ENCODE peak calls at places on chromosomes 12 and 14, in eight cellular contexts. C is endodermal cell, W is Peyer's patch, M is HL-60, T is psoas muscle, P is uterus, V is IMR-90, I is left lung. B is an unnamed sample.

GRCh38 chr12:54419088-54419887 is at the start of gene ITGA5:
- DNase-seq in C (peak; percentile 90), W (peak; percentile 48), M (peak; percentile 77), T (peak; percentile 85), P (peak; percentile 88), V (peak; percentile 69), I (peak; percentile 82), B (no peak)

GRCh38 chr14:20215196-20215595 is 8.3 kb upstream of the OR11H6 start:
- DNase-seq in C (no peak), W (no peak), M (no peak), T (no peak), P (no peak), V (no peak), I (no peak), B (no peak)

GRCh38 chr12:45284096-45284901 is 68.4 kb downstream of the ANO6 start:
- DNase-seq in C (peak; percentile 79), W (no peak), M (no peak), T (no peak), P (no peak), V (peak; percentile 87), I (no peak), B (no peak)

GRCh38 chr14:89576132-89576923 is 159.3 kb upstream of the FOXN3 start:
- DNase-seq in C (peak; percentile 71), W (no peak), M (no peak), T (no peak), P (no peak), V (peak; percentile 7), I (no peak), B (no peak)

GRCh38 chr12:2376855-2377657 is 324.3 kb downstream of the CACNA1C start:
- DNase-seq in C (peak; percentile 96), W (no peak), M (no peak), T (no peak), P (no peak), V (no peak), I (no peak), B (no peak)

GRCh38 chr12:10331642-10332239 is 24.1 kb downstream of the KLRD1 start:
- DNase-seq in C (peak; percentile 48), W (no peak), M (peak; percentile 12), T (no peak), P (no peak), V (peak; percentile 62), I (no peak), B (no peak)

GRCh38 chr14:73773441-73774243 is 59.5 kb upstream of the PNMA1 start:
- DNase-seq in C (peak; percentile 36), W (no peak), M (no peak), T (no peak), P (no peak), V (no peak), I (peak; percentile 19), B (no peak)

GRCh38 chr12:10940389-10940788 is 1.3 kb upstream of the TAS2R14 start:
- DNase-seq in C (no peak), W (no peak), M (no peak), T (no peak), P (no peak), V (peak; percentile 87), I (no peak), B (no peak)

GRCh38 chr12:106519587-106519986 is 63.2 kb upstream of the RFX4 start:
- DNase-seq in C (no peak), W (no peak), M (no peak), T (no peak), P (no peak), V (peak; percentile 70), I (no peak), B (no peak)

GRCh38 chr12:89684131-89684530 is 24.5 kb downstream of the ATP2B1 start:
- DNase-seq in C (no peak), W (no peak), M (no peak), T (no peak), P (no peak), V (no peak), I (no peak), B (peak; percentile 64)

GRCh38 chr12:80352476-80352875 is 91.6 kb upstream of the PTPRQ start:
- DNase-seq in C (no peak), W (no peak), M (no peak), T (no peak), P (no peak), V (peak; percentile 4), I (no peak), B (no peak)

GRCh38 chr14:101844219-101844618 is 82.7 kb downstream of the PPP2R5C start:
- DNase-seq in C (no peak), W (no peak), M (no peak), T (no peak), P (no peak), V (no peak), I (no peak), B (no peak)

GRCh38 chr14:30906752-30907658 is 32.6 kb downstream of the COCH start:
- DNase-seq in C (no peak), W (no peak), M (peak; percentile 4), T (no peak), P (no peak), V (peak; percentile 15), I (no peak), B (no peak)

GRCh38 chr12:34406996-34407300 is 384.7 kb downstream of the ALG10 start:
- DNase-seq in C (no peak), W (peak; percentile 3), M (no peak), T (peak; percentile 2), P (peak; percentile 0), V (no peak), I (peak; percentile 15), B (peak; percentile 19)

GRCh38 chr12:54368016-54368708 is 3.9 kb upstream of the GPR84 start:
- DNase-seq in C (no peak), W (no peak), M (no peak), T (no peak), P (no peak), V (no peak), I (no peak), B (no peak)

GRCh38 chr12:7542046-7542445 is 38.5 kb upstream of the CD163 start:
- DNase-seq in C (no peak), W (no peak), M (no peak), T (no peak), P (no peak), V (no peak), I (no peak), B (no peak)

GRCh38 chr12:72295744-72296143 is 23.6 kb downstream of the TRHDE start:
- DNase-seq in C (no peak), W (no peak), M (no peak), T (no peak), P (no peak), V (peak; percentile 90), I (no peak), B (no peak)

GRCh38 chr14:72715215-72715909 is 178.5 kb downstream of the DPF3 start:
- DNase-seq in C (no peak), W (peak; percentile 22), M (no peak), T (peak; percentile 42), P (no peak), V (peak; percentile 18), I (no peak), B (peak; percentile 56)

GRCh38 chr12:6582959-6583358 is 14.9 kb upstream of the NOP2 start:
- DNase-seq in C (no peak), W (no peak), M (no peak), T (no peak), P (no peak), V (no peak), I (no peak), B (no peak)

GRCh38 chr14:56422703-56423213 is 156.8 kb upstream of the TMEM260 start:
- DNase-seq in C (peak; percentile 66), W (no peak), M (no peak), T (peak; percentile 23), P (peak; percentile 70), V (peak; percentile 79), I (peak; percentile 54), B (peak; percentile 51)

GRCh38 chr12:104546575-104546974 is 89.8 kb downstream of the CHST11 start:
- DNase-seq in C (no peak), W (no peak), M (peak; percentile 50), T (no peak), P (no peak), V (no peak), I (peak; percentile 47), B (no peak)

GRCh38 chr12:117936722-117937484 is 31.9 kb downstream of the KSR2 start:
- DNase-seq in C (peak; percentile 26), W (no peak), M (no peak), T (no peak), P (no peak), V (no peak), I (no peak), B (no peak)

GRCh38 chr12:111099186-111099585 is 178.8 kb upstream of the MYL2 start:
- DNase-seq in C (no peak), W (no peak), M (no peak), T (no peak), P (no peak), V (no peak), I (no peak), B (no peak)

GRCh38 chr14:71452987-71453386 is 479.2 kb upstream of the RGS6 start:
- DNase-seq in C (no peak), W (no peak), M (no peak), T (no peak), P (no peak), V (no peak), I (no peak), B (no peak)

GRCh38 chr14:79629891-79630560 is 581.3 kb downstream of the DIO2 start:
- DNase-seq in C (no peak), W (no peak), M (no peak), T (no peak), P (no peak), V (peak; percentile 13), I (no peak), B (no peak)

GRCh38 chr12:101792046-101792931 is 38.5 kb downstream of the GNPTAB start:
- DNase-seq in C (no peak), W (no peak), M (no peak), T (no peak), P (no peak), V (no peak), I (no peak), B (no peak)
- TF ChIP-seq CTCF in C (peak; percentile 40), W (no peak), M (no peak), T (peak; percentile 61), P (peak; percentile 21), V (peak; percentile 18), I (no peak), B (peak; percentile 50)

GRCh38 chr12:56298828-56299227 is 1.3 kb downstream of the CS start:
- DNase-seq in C (no peak), W (no peak), M (no peak), T (no peak), P (no peak), V (no peak), I (no peak), B (no peak)
- H3K27ac ChIP-seq in C (no peak overlapping the region), W (peak overlapping the region; percentile 98), M (peak overlapping the region; percentile 94), T (peak overlapping the region; percentile 92), P (peak overlapping the region; percentile 87), V (no peak overlapping the region), I (peak overlapping the region; percentile 98), B (no peak overlapping the region)

GRCh38 chr12:40107803-40108620 is 2.1 kb upstream of the SLC2A13 start:
- DNase-seq in C (no peak), W (peak; percentile 35), M (no peak), T (no peak), P (no peak), V (no peak), I (no peak), B (no peak)
- TF ChIP-seq CTCF in C (peak; percentile 2), W (no peak), M (no peak), T (no peak), P (no peak), V (no peak), I (no peak), B (no peak)

DNA sequence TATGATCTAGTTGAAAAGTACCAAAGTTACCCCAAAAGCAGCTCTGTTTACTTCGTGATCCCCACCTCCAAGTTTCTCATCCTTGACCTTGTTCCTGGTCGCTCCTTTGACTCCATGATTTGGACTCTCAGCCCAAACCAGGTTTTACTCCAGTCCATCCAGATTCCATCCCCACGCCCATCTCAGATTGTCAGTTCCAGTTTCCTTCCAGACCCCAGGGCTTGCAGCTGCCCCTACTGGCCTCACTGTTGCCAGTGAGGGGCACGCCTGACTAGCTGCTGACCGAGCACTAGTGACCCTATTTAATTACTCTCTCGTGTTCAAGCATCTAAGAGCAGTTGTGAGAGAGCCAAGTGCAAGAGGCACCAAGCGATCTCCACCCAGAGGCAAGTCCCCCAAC is 155.1 kb upstream of the MAX start:
- DNase-seq in C (no peak), W (no peak), M (no peak), T (no peak), P (no peak), V (no peak), I (no peak), B (no peak)
- H3K27ac ChIP-seq in C (no peak overlapping the region), W (no peak overlapping the region), M (no peak overlapping the region), T (no peak overlapping the region), P (no peak overlapping the region), V (no peak overlapping the region), I (no peak overlapping the region), B (no peak overlapping the region)